ENCODE peak calls at places on chromosomes 4 and X, in seven cellular contexts. N, U, M, B, F, Y and Z are unnamed samples.

GRCh38 chrX:31092476-31092875 is 20.6 kb upstream of the FTHL17 start:
- DNase-seq in N (peak; percentile 13), F (no peak), B (no peak), M (no peak), Y (no peak), U (no peak), Z (no peak)

GRCh38 chrX:34778961-34779360 is 121.9 kb upstream of the TMEM47 start:
- DNase-seq in N (peak; percentile 1), B (peak; percentile 39), U (no peak), Y (peak; percentile 65), F (no peak), M (no peak), Z (no peak)

GRCh38 chr4:66294626-66295025 is 624.3 kb upstream of the EPHA5 start:
- DNase-seq in M (no peak), B (no peak), Y (peak; percentile 20), F (no peak), U (peak; percentile 73), N (no peak), Z (no peak)

GRCh38 chr4:81136161-81136910 is 78.7 kb downstream of the PRKG2 start:
- DNase-seq in M (no peak), B (peak; percentile 67), U (no peak), Y (peak; percentile 1), N (peak; percentile 98), F (no peak), Z (no peak)

GRCh38 chr4:3384771-3385701 is 56.7 kb upstream of the HGFAC start:
- DNase-seq in F (no peak), B (no peak), M (no peak), N (no peak), Y (no peak), U (no peak), Z (no peak)

GRCh38 chr4:155578726-155579385 is 87.8 kb upstream of the GUCY1A1 start:
- DNase-seq in U (no peak), B (no peak), N (peak; percentile 73), M (no peak), Y (no peak), F (no peak), Z (no peak)

GRCh38 chr4:55524844-55525571 is 21.7 kb downstream of the CLOCK start:
- DNase-seq in B (no peak), N (peak; percentile 21), U (no peak), M (no peak), Y (no peak), F (peak; percentile 36), Z (no peak)

GRCh38 chr4:131644619-131645018 is 1504.5 kb upstream of the PCDH10 start:
- DNase-seq in B (peak; percentile 1), N (peak; percentile 68), U (peak; percentile 47), M (no peak), F (peak; percentile 35), Y (no peak), Z (no peak)

GRCh38 chr4:171025776-171026175 is 787.4 kb upstream of the GALNTL6 start:
- DNase-seq in B (no peak), U (no peak), M (no peak), N (no peak), Y (no peak), F (peak; percentile 95), Z (no peak)

GRCh38 chrX:150854856-150855255 is 43.6 kb downstream of the CD99L2 start:
- DNase-seq in B (no peak), F (no peak), Y (no peak), M (no peak), N (no peak), U (peak; percentile 36), Z (no peak)

GRCh38 chr4:127559981-127560380 is 72.8 kb upstream of the INTU start:
- DNase-seq in Y (no peak), U (no peak), M (no peak), N (no peak), F (no peak), B (no peak), Z (no peak)

GRCh38 chr4:159197885-159198269 is 95.0 kb downstream of the RAPGEF2 start:
- DNase-seq in M (no peak), U (no peak), F (no peak), Y (no peak), N (no peak), B (no peak), Z (peak; percentile 41)

GRCh38 chrX:118251251-118251650 is 94.7 kb upstream of the WDR44 start:
- DNase-seq in B (peak; percentile 20), M (no peak), Y (peak; percentile 20), U (no peak), F (no peak), N (peak; percentile 32), Z (no peak)

GRCh38 chrX:123884809-123885408 is 25.1 kb downstream of the XIAP start:
- DNase-seq in N (peak; percentile 70), Y (peak; percentile 39), M (no peak), U (peak; percentile 77), B (peak; percentile 32), F (peak; percentile 67), Z (peak; percentile 29)

GRCh38 chr4:71259911-71260331 is 78.9 kb upstream of the SLC4A4 start:
- DNase-seq in M (no peak), U (no peak), N (no peak), F (peak; percentile 65), B (no peak), Y (no peak), Z (peak; percentile 61)

GRCh38 chr4:60657041-60657440 is 543.1 kb upstream of the ADGRL3 start:
- DNase-seq in N (no peak), M (no peak), Y (no peak), B (no peak), F (no peak), U (no peak), Z (no peak)

GRCh38 chr4:98536631-98537030 is 121.8 kb downstream of the TSPAN5 start:
- DNase-seq in F (no peak), M (no peak), U (no peak), Y (no peak), B (no peak), N (no peak), Z (no peak)

GRCh38 chr4:12414181-12414812 is 985.6 kb upstream of the HS3ST1 start:
- DNase-seq in N (no peak), U (no peak), M (no peak), B (no peak), F (no peak), Y (no peak), Z (no peak)

GRCh38 chr4:21795091-21795490 is 153.5 kb downstream of the KCNIP4 start:
- DNase-seq in U (no peak), N (peak; percentile 45), Y (peak; percentile 55), B (no peak), M (no peak), F (peak; percentile 3), Z (no peak)

GRCh38 chr4:157996061-157996460 is 176.8 kb downstream of the GASK1B start:
- DNase-seq in N (no peak), B (no peak), F (no peak), U (no peak), Y (no peak), M (no peak), Z (no peak)

GRCh38 chrX:24148535-24149345 is 789 bp upstream of the ZFX start:
- DNase-seq in B (peak; percentile 45), F (peak; percentile 56), Y (no peak), M (no peak), N (peak; percentile 57), U (peak; percentile 57), Z (peak; percentile 42)

GRCh38 chr4:38678078-38678477 is 14.1 kb downstream of the KLF3 start:
- DNase-seq in N (peak; percentile 80), U (no peak), Y (peak; percentile 91), M (no peak), B (peak; percentile 77), F (no peak), Z (peak; percentile 61)

GRCh38 chr4:8697826-8698225 is 105.3 kb downstream of the CPZ start:
- DNase-seq in F (no peak), B (no peak), M (no peak), U (no peak), Y (no peak), N (no peak), Z (no peak)

GRCh38 chr4:98663226-98664006 is 5.0 kb upstream of the TSPAN5 start:
- DNase-seq in M (peak; percentile 22), B (no peak), N (no peak), F (no peak), Y (no peak), U (no peak), Z (no peak)

GRCh38 chrX:57367649-57368048 is 81.1 kb downstream of the FAAH2 start:
- DNase-seq in U (no peak), M (no peak), N (no peak), Y (no peak), B (no peak), F (no peak), Z (peak; percentile 10)